ENCODE peak calls at places on chromosome 14, in eight cellular contexts. Z, A, R, E, P, K, M and W are unnamed samples.

GRCh38 chr14:22131749-22132476 is 457.1 kb downstream of the DAD1 start:
- DNase-seq in K (no peak), P (peak), Z (no peak), R (no peak), M (peak), A (peak), E (no peak), W (no peak)

GRCh38 chr14:33847066-33847465 is 103.8 kb downstream of the EGLN3 start:
- DNase-seq in P (no peak), Z (no peak), R (no peak), E (no peak), A (no peak), M (no peak), K (peak), W (no peak)

GRCh38 chr14:32028599-32028998 is 48.5 kb upstream of the ARHGAP5 start:
- DNase-seq in K (no peak), R (no peak), M (no peak), E (no peak), A (no peak), P (no peak), Z (no peak), W (no peak)

GRCh38 chr14:104141621-104142091 is 3.3 kb downstream of the KIF26A start:
- DNase-seq in E (no peak), A (no peak), R (no peak), P (no peak), M (no peak), Z (peak), K (no peak), W (no peak)

GRCh38 chr14:61177279-61178225 is 103.6 kb downstream of the TMEM30B start:
- DNase-seq in R (peak), P (peak), K (no peak), Z (no peak), M (no peak), E (no peak), A (no peak), W (no peak)

GRCh38 chr14:47917344-47917954 is 242.0 kb upstream of the MDGA2 start:
- DNase-seq in M (no peak), E (no peak), A (no peak), Z (no peak), P (peak), K (no peak), R (peak), W (no peak)

GRCh38 chr14:56027916-56028637 is 90.1 kb upstream of the PELI2 start:
- DNase-seq in E (no peak), M (no peak), R (no peak), A (no peak), K (no peak), Z (no peak), P (no peak), W (no peak)

GRCh38 chr14:34817768-34818167 is 57.4 kb downstream of the BAZ1A start:
- DNase-seq in E (no peak), R (no peak), A (no peak), M (no peak), P (no peak), K (no peak), Z (no peak), W (no peak)

GRCh38 chr14:85414142-85414541 is 115.8 kb upstream of the FLRT2 start:
- DNase-seq in E (no peak), R (no peak), P (no peak), M (no peak), Z (no peak), A (no peak), K (no peak), W (no peak)

GRCh38 chr14:28565345-28565744 is 201.2 kb upstream of the FOXG1 start:
- DNase-seq in K (no peak), E (no peak), R (no peak), M (no peak), A (no peak), P (no peak), Z (no peak), W (no peak)

GRCh38 chr14:104877066-104877805 is 12.2 kb downstream of the CEP170B start:
- DNase-seq in Z (no peak), R (no peak), A (no peak), M (no peak), E (no peak), K (no peak), P (no peak), W (no peak)

GRCh38 chr14:105980224-105980623 is 453.8 kb downstream of the TMEM121 start:
- DNase-seq in P (no peak), Z (no peak), K (no peak), R (no peak), A (no peak), E (no peak), M (no peak), W (no peak)

GRCh38 chr14:59217011-59217410 is 28.5 kb downstream of the DAAM1 start:
- DNase-seq in P (no peak), M (no peak), Z (no peak), R (no peak), E (no peak), K (no peak), A (no peak), W (no peak)

GRCh38 chr14:104898870-104899510 is 25.7 kb upstream of the PLD4 start:
- DNase-seq in M (no peak), E (no peak), Z (no peak), K (no peak), P (no peak), R (no peak), A (no peak), W (peak)

GRCh38 chr14:75711134-75711795 is 50.2 kb downstream of the TTLL5 start:
- DNase-seq in M (peak), E (peak), R (peak), A (no peak), P (peak), Z (no peak), K (no peak), W (no peak)

GRCh38 chr14:70871863-70872677 is 35.2 kb upstream of the PCNX1 start:
- DNase-seq in M (no peak), K (no peak), R (no peak), P (no peak), E (no peak), A (no peak), Z (no peak), W (peak)

GRCh38 chr14:104390221-104390931 is 189.2 kb upstream of the C14orf180 start:
- DNase-seq in R (no peak), Z (peak), A (no peak), E (no peak), K (no peak), M (no peak), P (no peak), W (no peak)

GRCh38 chr14:90520326-90520725 is 123.5 kb downstream of the CALM1 start:
- DNase-seq in A (no peak), P (no peak), M (no peak), E (no peak), K (no peak), Z (no peak), R (no peak), W (peak)

GRCh38 chr14:95300002-95300696 is 19.6 kb downstream of the CLMN start:
- DNase-seq in P (no peak), Z (no peak), K (no peak), A (no peak), R (no peak), M (no peak), E (no peak), W (no peak)

GRCh38 chr14:64303471-64303917 is 9.3 kb upstream of the ESR2 start:
- DNase-seq in K (no peak), Z (no peak), A (no peak), R (peak), P (peak), E (no peak), M (peak), W (no peak)

GRCh38 chr14:81458352-81458751 is 58.2 kb upstream of the STON2 start:
- DNase-seq in E (no peak), P (no peak), Z (no peak), R (no peak), K (no peak), M (no peak), A (no peak), W (no peak)

GRCh38 chr14:95876769-95877490 is at the start of gene TUNAR:
- DNase-seq in A (no peak), M (no peak), P (peak), R (no peak), Z (no peak), K (no peak), E (no peak), W (no peak)

GRCh38 chr14:33916663-33917565 is 34.0 kb downstream of the EGLN3 start:
- DNase-seq in E (no peak), P (no peak), K (no peak), M (peak), A (no peak), Z (no peak), R (no peak), W (no peak)

GRCh38 chr14:79516009-79516408 is 695.3 kb downstream of the DIO2 start:
- DNase-seq in P (peak), Z (no peak), E (no peak), M (no peak), R (no peak), K (no peak), A (no peak), W (no peak)

GRCh38 chr14:50603565-50603964 is 43.6 kb downstream of the ATL1 start:
- DNase-seq in A (no peak), E (no peak), R (no peak), Z (no peak), P (no peak), M (no peak), K (no peak), W (no peak)

GRCh38 chr14:66708262-66708661 is 200.3 kb downstream of the GPHN start:
- DNase-seq in R (no peak), M (no peak), P (no peak), K (no peak), A (no peak), E (no peak), Z (no peak), W (no peak)

GRCh38 chr14:44163946-44164345 is 343.1 kb downstream of the FSCB start:
- DNase-seq in K (no peak), E (no peak), Z (no peak), M (no peak), R (no peak), A (no peak), P (no peak), W (no peak)

GRCh38 chr14:104427126-104427851 is 152.3 kb upstream of the C14orf180 start:
- DNase-seq in A (no peak), Z (peak), R (no peak), E (peak), K (peak), P (no peak), M (no peak), W (no peak)

GRCh38 chr14:35858521-35859209 is 32.5 kb downstream of the BRMS1L start:
- DNase-seq in K (no peak), M (no peak), R (no peak), Z (no peak), P (no peak), A (no peak), E (no peak), W (no peak)

GRCh38 chr14:90193925-90194324 is 62.4 kb upstream of the PSMC1 start:
- DNase-seq in M (peak), K (no peak), R (peak), Z (no peak), P (peak), A (no peak), E (no peak), W (no peak)

GRCh38 chr14:61484826-61485584 is 163.6 kb downstream of the PRKCH start:
- DNase-seq in M (no peak), K (peak), Z (no peak), E (no peak), R (no peak), A (no peak), P (no peak), W (no peak)

GRCh38 chr14:43132441-43132840 is 1374.6 kb downstream of the FSCB start:
- DNase-seq in R (no peak), Z (no peak), A (no peak), M (no peak), K (no peak), P (no peak), E (no peak), W (no peak)

GRCh38 chr14:79375336-79375735 is 836.0 kb downstream of the DIO2 start:
- DNase-seq in P (no peak), E (no peak), Z (no peak), K (no peak), M (no peak), R (no peak), A (no peak), W (no peak)

GRCh38 chr14:34227834-34228662 is 234.0 kb downstream of the SPTSSA start:
- DNase-seq in K (no peak), A (peak), P (peak), E (peak), R (peak), M (peak), Z (peak), W (peak)

GRCh38 chr14:36300337-36300736 is 20.1 kb downstream of the MBIP start:
- DNase-seq in P (no peak), Z (no peak), M (no peak), K (no peak), E (no peak), A (no peak), R (no peak), W (no peak)

GRCh38 chr14:30499358-30499757 is 59.6 kb upstream of the G2E3 start:
- DNase-seq in E (no peak), Z (no peak), R (no peak), M (no peak), A (no peak), P (no peak), K (no peak), W (no peak)

GRCh38 chr14:104384776-104385071 is 194.8 kb upstream of the C14orf180 start:
- DNase-seq in E (no peak), A (no peak), P (no peak), K (no peak), R (no peak), Z (no peak), M (no peak), W (peak)

GRCh38 chr14:41570415-41571155 is 36.1 kb upstream of the LRFN5 start:
- DNase-seq in A (no peak), Z (no peak), K (no peak), M (no peak), E (no peak), R (no peak), P (peak), W (no peak)

GRCh38 chr14:54001189-54001878 is 44.7 kb upstream of the BMP4 start:
- DNase-seq in Z (no peak), P (peak), K (no peak), E (no peak), A (no peak), R (no peak), M (no peak), W (no peak)
- TF ChIP-seq CTCF in Z (no peak), P (peak), K (no peak), E (no peak), A (no peak), R (peak), M (no peak), W (no peak)

DNA sequence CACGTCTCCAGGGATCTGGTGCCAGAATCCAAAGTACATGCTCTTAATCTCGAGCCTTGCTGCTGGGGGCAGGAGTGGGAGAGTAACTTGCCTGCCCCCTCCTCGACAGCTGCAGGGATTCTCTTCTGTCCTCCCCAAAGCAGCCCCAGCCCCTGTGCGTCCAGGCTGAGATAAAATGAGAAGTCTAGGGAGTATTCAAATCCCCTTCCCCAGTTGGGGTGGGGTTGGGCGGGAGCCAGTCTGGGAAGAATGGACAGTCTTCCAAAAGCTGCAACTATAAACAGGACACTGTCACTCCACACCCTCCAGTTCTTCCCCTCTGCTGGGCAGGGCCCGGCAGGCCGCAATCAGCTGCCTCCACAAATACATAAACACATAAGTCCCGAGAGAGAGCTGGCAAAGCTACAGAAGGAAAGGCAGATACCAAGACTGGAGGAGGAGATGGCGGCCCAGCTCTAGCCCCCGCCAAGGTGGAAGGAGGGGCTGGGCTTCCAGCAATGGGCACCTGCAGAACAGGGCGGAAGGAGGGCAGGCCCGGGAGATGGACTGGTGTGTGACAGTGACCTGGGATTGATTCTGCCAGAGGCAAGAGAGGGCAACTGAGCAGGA is 12.7 kb downstream of the LTBP2 start:
- DNase-seq in A (no peak), M (no peak), R (no peak), Z (no peak), P (no peak), K (no peak), E (no peak), W (no peak)
- H3K27ac ChIP-seq in A (peak), M (no peak), R (no peak), Z (peak), P (no peak), K (peak), E (peak), W (peak)

DNA sequence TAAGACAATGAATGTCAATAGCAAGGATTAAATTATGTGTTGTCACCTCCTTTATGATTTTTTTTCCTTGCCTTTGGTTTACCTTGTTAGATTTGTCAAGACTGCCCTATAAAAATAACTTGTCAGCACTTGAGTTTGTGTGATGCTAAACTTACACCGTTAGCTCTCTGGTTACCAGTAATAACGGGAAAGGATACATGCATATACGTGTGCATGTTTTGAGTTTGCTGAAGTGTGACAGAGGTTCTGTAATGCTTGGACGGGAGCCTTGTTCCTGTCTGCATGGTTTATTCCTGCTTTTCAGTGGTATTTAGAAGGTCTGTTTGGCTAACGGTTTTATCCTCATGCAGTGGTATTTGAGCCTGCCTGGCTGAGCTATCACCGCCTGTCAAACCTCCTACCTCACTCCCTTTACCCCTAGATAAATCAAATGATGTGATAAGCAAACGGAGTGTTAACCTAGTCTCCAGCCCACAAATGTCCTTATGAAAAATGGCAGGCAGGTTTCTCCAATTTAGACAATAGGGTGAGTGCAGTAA is 305.6 kb downstream of the GALC start:
- DNase-seq in K (no peak), A (no peak), E (no peak), P (no peak), M (no peak), R (no peak), Z (no peak), W (no peak)
- TF ChIP-seq POLR2AphosphoS5 in K (no peak), A (peak), E (no peak), P (no peak), M (no peak), R (no peak), Z (no peak), W (no peak)

GRCh38 chr14:68710776-68711175 is 82.1 kb downstream of the ZFP36L1 start:
- DNase-seq in P (no peak), K (no peak), R (no peak), A (no peak), E (no peak), M (no peak), Z (no peak), W (no peak)
- TF ChIP-seq CTCF in P (peak), K (no peak), R (no peak), A (no peak), E (no peak), M (peak), Z (no peak), W (no peak)

DNA sequence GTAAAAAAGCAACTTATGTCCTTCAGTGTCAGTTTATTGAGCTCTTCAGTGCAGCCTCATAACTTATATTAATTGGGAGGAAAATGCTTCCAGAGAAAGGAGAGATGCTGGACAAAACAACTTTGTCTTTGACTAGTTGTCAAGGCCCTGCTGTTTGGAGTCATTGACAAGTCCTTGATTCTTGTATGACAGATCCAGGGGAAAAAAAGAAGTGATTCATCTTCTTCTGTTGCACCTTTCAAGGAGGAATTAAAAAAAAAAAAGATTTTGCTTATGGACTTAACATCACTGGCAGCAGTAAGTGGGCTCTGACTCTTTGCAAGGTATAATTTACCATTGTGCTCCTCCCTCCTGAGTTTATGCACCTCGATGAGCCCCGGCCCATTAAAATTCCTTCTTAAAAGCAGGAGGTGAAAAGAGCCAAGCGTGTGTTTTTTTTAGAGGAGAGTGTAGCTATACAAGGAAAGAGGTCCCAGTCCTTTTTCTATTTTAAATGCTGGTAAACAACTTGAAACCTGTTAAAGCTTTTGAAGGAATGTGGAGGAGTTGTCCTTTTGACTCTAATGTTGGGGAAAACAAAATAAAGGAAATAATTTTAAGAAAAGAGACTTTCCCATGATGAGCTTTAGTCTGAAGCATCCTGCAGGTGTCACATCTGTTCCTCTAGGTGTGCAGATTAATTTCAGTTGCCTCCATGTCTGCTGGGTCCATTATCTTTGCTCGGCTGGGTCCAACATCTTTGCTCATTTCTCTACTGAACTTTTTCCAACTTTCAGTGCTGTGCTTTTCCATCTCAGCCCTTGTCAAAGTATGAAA is 431.6 kb downstream of the RAD51B start:
- DNase-seq in Z (no peak), P (peak), M (no peak), R (no peak), E (no peak), K (no peak), A (no peak), W (no peak)
- H3K27ac ChIP-seq in Z (peak), P (peak), M (no peak), R (peak), E (no peak), K (peak), A (peak), W (peak)

GRCh38 chr14:100108042-100108825 is 43.0 kb downstream of the EVL start:
- DNase-seq in Z (peak), P (peak), E (peak), A (peak), R (peak), K (no peak), M (peak), W (peak)
- TF ChIP-seq POLR2AphosphoS5 in Z (peak), P (no peak), E (no peak), A (no peak), R (no peak), K (no peak), M (no peak), W (peak)

GRCh38 chr14:37695836-37696235 is 100.4 kb downstream of the TTC6 start:
- DNase-seq in P (no peak), R (no peak), M (no peak), A (no peak), Z (no peak), K (no peak), E (no peak), W (no peak)

GRCh38 chr14:37698840-37699777 is 103.7 kb downstream of the TTC6 start:
- DNase-seq in K (no peak), P (no peak), R (no peak), M (no peak), Z (no peak), A (no peak), E (no peak), W (no peak)

GRCh38 chr14:37697489-37698121 is 102.2 kb downstream of the TTC6 start:
- DNase-seq in R (no peak), P (no peak), Z (no peak), A (no peak), M (no peak), E (no peak), K (no peak), W (no peak)
- TF ChIP-seq CTCF in R (no peak), P (no peak), Z (no peak), A (no peak), M (no peak), E (no peak), K (no peak), W (no peak)

GRCh38 chr14:67964391-67964812 is 144.8 kb downstream of the RAD51B start:
- DNase-seq in K (no peak), E (no peak), R (no peak), P (no peak), A (no peak), Z (no peak), M (no peak), W (no peak)
- H3K27ac ChIP-seq in K (peak), E (no peak), R (peak), P (no peak), A (peak), Z (peak), M (no peak), W (peak)